ENCODE peak calls at places on chromosomes 11 and 22, in six cellular contexts. B, L, Z, U, F and G are unnamed samples.

GRCh38 chr11:74948546-74948897 is 369 bp downstream of the XRRA1 start:
- DNase-seq in B (peak; percentile 52), L (no peak), Z (no peak), U (peak; percentile 45), F (no peak), G (no peak)

GRCh38 chr11:71135112-71135511 is 117.3 kb downstream of the SHANK2 start:
- DNase-seq in B (no peak), L (no peak), Z (no peak), U (no peak), F (no peak), G (no peak)

GRCh38 chr11:83666149-83666548 is 380.0 kb upstream of the CCDC90B start:
- DNase-seq in B (no peak), L (no peak), Z (no peak), U (no peak), F (no peak), G (no peak)

GRCh38 chr11:67052891-67053290 is 3.8 kb upstream of the RHOD start:
- DNase-seq in B (no peak), L (no peak), Z (no peak), U (no peak), F (no peak), G (no peak)

GRCh38 chr11:122095950-122096942 is 19.8 kb downstream of the BLID start:
- DNase-seq in B (peak; percentile 38), L (no peak), Z (no peak), U (no peak), F (no peak), G (no peak)

GRCh38 chr11:121634273-121634672 is 181.5 kb upstream of the SORL1-AS1 start:
- DNase-seq in B (no peak), L (no peak), Z (no peak), U (no peak), F (no peak), G (no peak)

GRCh38 chr22:24337894-24338645 is 67.4 kb downstream of the SPECC1L start:
- DNase-seq in B (no peak), L (no peak), Z (no peak), U (no peak), F (no peak), G (peak; percentile 5)

GRCh38 chr22:40058265-40058664 is 63.5 kb downstream of the FAM83F start:
- DNase-seq in B (no peak), L (no peak), Z (no peak), U (no peak), F (no peak), G (no peak)

GRCh38 chr22:38853149-38853548 is 9.3 kb upstream of the NPTXR start:
- DNase-seq in B (no peak), L (no peak), Z (no peak), U (no peak), F (no peak), G (no peak)

GRCh38 chr11:73577496-73577917 is 20.4 kb downstream of the FAM168A start:
- DNase-seq in B (no peak), L (no peak), Z (no peak), U (no peak), F (no peak), G (no peak)

GRCh38 chr22:38685761-38686160 is 4.0 kb downstream of the TOMM22 start:
- DNase-seq in B (no peak), L (no peak), Z (no peak), U (no peak), F (no peak), G (no peak)

GRCh38 chr22:44337658-44338004 is 24.9 kb upstream of the SHISAL1 start:
- DNase-seq in B (peak; percentile 82), L (peak; percentile 63), Z (no peak), U (peak; percentile 32), F (no peak), G (peak; percentile 41)

GRCh38 chr11:129593098-129593497 is 217.4 kb downstream of the BARX2 start:
- DNase-seq in B (no peak), L (no peak), Z (no peak), U (no peak), F (no peak), G (peak; percentile 52)

GRCh38 chr11:61967924-61968757 is 707 bp upstream of the FTH1 start:
- DNase-seq in B (peak; percentile 56), L (peak; percentile 59), Z (no peak), U (peak; percentile 21), F (no peak), G (peak; percentile 26)

GRCh38 chr11:62592216-62592815 is 993 bp upstream of the TUT1 start:
- DNase-seq in B (no peak), L (no peak), Z (no peak), U (no peak), F (no peak), G (no peak)

GRCh38 chr11:107018902-107019493 is 722 bp upstream of the GUCY1A2 start:
- DNase-seq in B (no peak), L (peak; percentile 49), Z (no peak), U (no peak), F (no peak), G (no peak)

GRCh38 chr11:65489706-65490310 is 9.0 kb upstream of the MALAT1 start:
- DNase-seq in B (no peak), L (peak; percentile 67), Z (no peak), U (no peak), F (no peak), G (no peak)

GRCh38 chr11:101914349-101914736 is 467 bp upstream of the CEP126 start:
- DNase-seq in B (peak; percentile 34), L (no peak), Z (no peak), U (no peak), F (no peak), G (no peak)

GRCh38 chr11:69382131-69383128 is 88.5 kb downstream of the MYEOV start:
- DNase-seq in B (no peak), L (peak; percentile 47), Z (no peak), U (no peak), F (no peak), G (no peak)

GRCh38 chr11:76629853-76630599 is 40.5 kb downstream of the LRRC32 start:
- DNase-seq in B (no peak), L (peak; percentile 80), Z (no peak), U (peak; percentile 11), F (no peak), G (no peak)

GRCh38 chr11:102762414-102762813 is 18.0 kb downstream of the MMP10 start:
- DNase-seq in B (no peak), L (no peak), Z (no peak), U (no peak), F (no peak), G (no peak)

GRCh38 chr22:24758164-24758799 is 16.2 kb downstream of the PIWIL3 start:
- DNase-seq in B (peak; percentile 6), L (peak; percentile 46), Z (peak; percentile 32), U (peak; percentile 70), F (no peak), G (peak; percentile 25)

GRCh38 chr11:95305726-95306522 is 74.9 kb upstream of the SESN3 start:
- DNase-seq in B (no peak), L (no peak), Z (no peak), U (peak; percentile 74), F (no peak), G (no peak)